ENCODE peak calls at places on chromosomes 1 and 21, in eight cellular contexts. One of them, this sample, is unnamed.

GRCh38 chr1:38455829-38456563 is 403.6 kb downstream of the RRAGC start:
- DNase-seq in CD8-positive, alpha-beta T cell: no peak
- DNase-seq in AG09309: no peak
- DNase-seq in bronchial epithelial cell: no peak
- DNase-seq in transverse colon: no peak
- DNase-seq in heart right ventricle: no peak
- DNase-seq in Panc1: no peak
- DNase-seq in GM06990: no peak
- DNase-seq in this sample: no peak

GRCh38 chr1:37861151-37861550 is 1.8 kb upstream of the MTF1 start:
- DNase-seq in CD8-positive, alpha-beta T cell: no peak
- DNase-seq in AG09309: no peak
- DNase-seq in bronchial epithelial cell: peak; percentile 71
- DNase-seq in transverse colon: no peak
- DNase-seq in heart right ventricle: no peak
- DNase-seq in Panc1: no peak
- DNase-seq in GM06990: no peak
- DNase-seq in this sample: no peak

GRCh38 chr1:228977741-228978140 is 242.5 kb downstream of the RHOU start:
- DNase-seq in CD8-positive, alpha-beta T cell: no peak
- DNase-seq in AG09309: no peak
- DNase-seq in bronchial epithelial cell: no peak
- DNase-seq in transverse colon: no peak
- DNase-seq in heart right ventricle: no peak
- DNase-seq in Panc1: no peak
- DNase-seq in GM06990: no peak
- DNase-seq in this sample: no peak

GRCh38 chr21:36069713-36070573 is at the start of gene CBR1:
- DNase-seq in CD8-positive, alpha-beta T cell: peak; percentile 85
- DNase-seq in AG09309: peak; percentile 74
- DNase-seq in bronchial epithelial cell: peak; percentile 82
- DNase-seq in transverse colon: peak; percentile 96
- DNase-seq in heart right ventricle: peak; percentile 88
- DNase-seq in Panc1: no peak
- DNase-seq in GM06990: peak; percentile 93
- DNase-seq in this sample: peak; percentile 95

GRCh38 chr1:91791691-91792392 is 94.1 kb downstream of the TGFBR3 start:
- DNase-seq in CD8-positive, alpha-beta T cell: no peak
- DNase-seq in AG09309: no peak
- DNase-seq in bronchial epithelial cell: peak; percentile 30
- DNase-seq in transverse colon: no peak
- DNase-seq in heart right ventricle: no peak
- DNase-seq in Panc1: no peak
- DNase-seq in GM06990: no peak
- DNase-seq in this sample: peak; percentile 69

GRCh38 chr21:37762606-37763005 is 153.7 kb downstream of the KCNJ6 start:
- DNase-seq in CD8-positive, alpha-beta T cell: no peak
- DNase-seq in AG09309: no peak
- DNase-seq in bronchial epithelial cell: no peak
- DNase-seq in transverse colon: no peak
- DNase-seq in heart right ventricle: no peak
- DNase-seq in Panc1: no peak
- DNase-seq in GM06990: no peak
- DNase-seq in this sample: peak; percentile 14

GRCh38 chr1:227459326-227459841 is 104.0 kb upstream of the ZNF678 start:
- DNase-seq in CD8-positive, alpha-beta T cell: no peak
- DNase-seq in AG09309: no peak
- DNase-seq in bronchial epithelial cell: no peak
- DNase-seq in transverse colon: no peak
- DNase-seq in heart right ventricle: no peak
- DNase-seq in Panc1: no peak
- DNase-seq in GM06990: no peak
- DNase-seq in this sample: peak; percentile 73

GRCh38 chr1:224769987-224770693 is 154.0 kb downstream of the CNIH3 start:
- DNase-seq in CD8-positive, alpha-beta T cell: no peak
- DNase-seq in AG09309: peak; percentile 32
- DNase-seq in bronchial epithelial cell: peak; percentile 40
- DNase-seq in transverse colon: no peak
- DNase-seq in heart right ventricle: no peak
- DNase-seq in Panc1: no peak
- DNase-seq in GM06990: no peak
- DNase-seq in this sample: peak; percentile 64

GRCh38 chr1:91224878-91225277 is 179.8 kb downstream of the HFM1 start:
- DNase-seq in CD8-positive, alpha-beta T cell: no peak
- DNase-seq in AG09309: no peak
- DNase-seq in bronchial epithelial cell: no peak
- DNase-seq in transverse colon: no peak
- DNase-seq in heart right ventricle: no peak
- DNase-seq in Panc1: no peak
- DNase-seq in GM06990: no peak
- DNase-seq in this sample: no peak

GRCh38 chr1:187624812-187625542 is 796.2 kb downstream of the PLA2G4A start:
- DNase-seq in CD8-positive, alpha-beta T cell: no peak
- DNase-seq in AG09309: no peak
- DNase-seq in bronchial epithelial cell: no peak
- DNase-seq in transverse colon: no peak
- DNase-seq in heart right ventricle: no peak
- DNase-seq in Panc1: no peak
- DNase-seq in GM06990: no peak
- DNase-seq in this sample: no peak

GRCh38 chr1:33424610-33425009 is 6.3 kb downstream of the PHC2 start:
- DNase-seq in CD8-positive, alpha-beta T cell: no peak
- DNase-seq in AG09309: no peak
- DNase-seq in bronchial epithelial cell: peak; percentile 28
- DNase-seq in transverse colon: no peak
- DNase-seq in heart right ventricle: no peak
- DNase-seq in Panc1: no peak
- DNase-seq in GM06990: no peak
- DNase-seq in this sample: peak; percentile 45

GRCh38 chr1:115255154-115255553 is 82.9 kb downstream of the NGF start:
- DNase-seq in CD8-positive, alpha-beta T cell: no peak
- DNase-seq in AG09309: no peak
- DNase-seq in bronchial epithelial cell: peak; percentile 30
- DNase-seq in transverse colon: no peak
- DNase-seq in heart right ventricle: no peak
- DNase-seq in Panc1: no peak
- DNase-seq in GM06990: no peak
- DNase-seq in this sample: peak; percentile 87

GRCh38 chr1:111569913-111570312 is 49.7 kb upstream of the RAP1A start:
- DNase-seq in CD8-positive, alpha-beta T cell: no peak
- DNase-seq in AG09309: no peak
- DNase-seq in bronchial epithelial cell: no peak
- DNase-seq in transverse colon: no peak
- DNase-seq in heart right ventricle: no peak
- DNase-seq in Panc1: no peak
- DNase-seq in GM06990: no peak
- DNase-seq in this sample: no peak

GRCh38 chr1:224235819-224236493 is 52.9 kb downstream of the DEGS1 start:
- DNase-seq in CD8-positive, alpha-beta T cell: no peak
- DNase-seq in AG09309: no peak
- DNase-seq in bronchial epithelial cell: no peak
- DNase-seq in transverse colon: no peak
- DNase-seq in heart right ventricle: no peak
- DNase-seq in Panc1: no peak
- DNase-seq in GM06990: no peak
- DNase-seq in this sample: no peak

GRCh38 chr1:111990026-111990877 is 784 bp upstream of the KCND3 start:
- DNase-seq in CD8-positive, alpha-beta T cell: no peak
- DNase-seq in AG09309: no peak
- DNase-seq in bronchial epithelial cell: no peak
- DNase-seq in transverse colon: peak; percentile 28
- DNase-seq in heart right ventricle: no peak
- DNase-seq in Panc1: no peak
- DNase-seq in GM06990: peak; percentile 6
- DNase-seq in this sample: peak; percentile 15

GRCh38 chr1:176745945-176746344 is 283.0 kb downstream of the PAPPA2 start:
- DNase-seq in CD8-positive, alpha-beta T cell: no peak
- DNase-seq in AG09309: no peak
- DNase-seq in bronchial epithelial cell: no peak
- DNase-seq in transverse colon: no peak
- DNase-seq in heart right ventricle: no peak
- DNase-seq in Panc1: no peak
- DNase-seq in GM06990: no peak
- DNase-seq in this sample: peak; percentile 5

GRCh38 chr1:106447466-106447865 is 609.0 kb upstream of the PRMT6 start:
- DNase-seq in CD8-positive, alpha-beta T cell: no peak
- DNase-seq in AG09309: no peak
- DNase-seq in bronchial epithelial cell: no peak
- DNase-seq in transverse colon: no peak
- DNase-seq in heart right ventricle: no peak
- DNase-seq in Panc1: no peak
- DNase-seq in GM06990: no peak
- DNase-seq in this sample: no peak

GRCh38 chr1:3454811-3455618 is 550 bp downstream of the ARHGEF16 start:
- DNase-seq in CD8-positive, alpha-beta T cell: no peak
- DNase-seq in AG09309: no peak
- DNase-seq in bronchial epithelial cell: no peak
- DNase-seq in transverse colon: peak; percentile 70
- DNase-seq in heart right ventricle: peak; percentile 46
- DNase-seq in Panc1: no peak
- DNase-seq in GM06990: no peak
- DNase-seq in this sample: no peak
- H3K4me3 ChIP-seq in CD8-positive, alpha-beta T cell: peak overlapping the region; percentile 23
- H3K4me3 ChIP-seq in AG09309: no peak overlapping the region
- H3K4me3 ChIP-seq in bronchial epithelial cell: peak overlapping the region; percentile 60
- H3K4me3 ChIP-seq in transverse colon: peak overlapping the region; percentile 89
- H3K4me3 ChIP-seq in heart right ventricle: peak overlapping the region; percentile 58
- H3K4me3 ChIP-seq in Panc1: peak overlapping the region; percentile 55
- H3K4me3 ChIP-seq in GM06990: no peak overlapping the region
- H3K4me3 ChIP-seq in this sample: no peak overlapping the region

GRCh38 chr1:32286763-32287162 is 5.1 kb upstream of the HDAC1 start:
- DNase-seq in CD8-positive, alpha-beta T cell: no peak
- DNase-seq in AG09309: no peak
- DNase-seq in bronchial epithelial cell: no peak
- DNase-seq in transverse colon: no peak
- DNase-seq in heart right ventricle: no peak
- DNase-seq in Panc1: no peak
- DNase-seq in GM06990: no peak
- DNase-seq in this sample: no peak

GRCh38 chr1:32291145-32291707 is 657 bp upstream of the HDAC1 start:
- DNase-seq in CD8-positive, alpha-beta T cell: no peak
- DNase-seq in AG09309: no peak
- DNase-seq in bronchial epithelial cell: peak; percentile 89
- DNase-seq in transverse colon: no peak
- DNase-seq in heart right ventricle: no peak
- DNase-seq in Panc1: peak; percentile 25
- DNase-seq in GM06990: no peak
- DNase-seq in this sample: peak; percentile 22

GRCh38 chr1:32289256-32289655 is 2.6 kb upstream of the HDAC1 start:
- DNase-seq in CD8-positive, alpha-beta T cell: no peak
- DNase-seq in AG09309: no peak
- DNase-seq in bronchial epithelial cell: peak; percentile 91
- DNase-seq in transverse colon: no peak
- DNase-seq in heart right ventricle: no peak
- DNase-seq in Panc1: peak; percentile 4
- DNase-seq in GM06990: no peak
- DNase-seq in this sample: no peak

DNA sequence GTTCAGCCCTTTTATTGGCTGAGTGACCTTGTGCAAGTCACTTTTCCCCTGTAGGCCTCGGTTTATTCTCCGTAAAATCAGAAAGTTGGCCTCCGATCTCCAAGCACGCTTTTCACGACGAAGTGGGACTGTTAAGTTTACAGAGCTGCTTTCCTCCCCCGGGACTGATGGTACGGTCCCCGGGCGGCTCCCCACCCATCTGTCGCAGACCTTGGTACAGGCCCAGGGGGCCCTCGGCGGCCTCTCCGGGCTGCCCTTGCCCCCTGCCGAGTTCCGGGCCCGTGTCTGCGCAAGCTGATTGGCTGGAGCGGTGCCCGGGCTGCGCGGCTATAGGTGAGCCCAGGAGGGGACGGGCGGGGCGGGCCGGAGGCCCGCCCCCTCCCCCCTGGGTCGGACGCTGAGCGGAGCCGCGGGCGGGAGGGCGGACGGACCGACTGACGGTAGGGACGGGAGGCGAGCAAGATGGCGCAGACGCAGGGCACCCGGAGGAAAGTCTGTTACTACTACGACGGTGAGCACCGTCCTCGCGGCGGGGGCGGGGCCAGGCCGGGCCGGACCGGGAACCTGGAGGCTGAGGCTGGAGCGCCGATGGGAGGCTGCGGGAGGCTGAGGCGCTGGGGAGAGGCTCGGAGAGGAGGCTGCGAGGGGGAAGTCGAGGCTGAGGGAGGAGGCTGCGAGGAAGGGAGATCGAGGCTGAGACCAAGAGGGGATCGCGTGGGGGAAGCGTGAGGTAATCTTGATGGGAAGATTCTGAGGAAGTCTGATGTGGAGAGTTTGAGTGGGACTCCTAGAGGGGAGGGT is at the start of gene HDAC1:
- DNase-seq in CD8-positive, alpha-beta T cell: peak; percentile 96
- DNase-seq in AG09309: peak; percentile 65
- DNase-seq in bronchial epithelial cell: peak; percentile 77
- DNase-seq in transverse colon: peak; percentile 99
- DNase-seq in heart right ventricle: peak; percentile 95
- DNase-seq in Panc1: peak; percentile 80
- DNase-seq in GM06990: peak; percentile 99
- DNase-seq in this sample: peak; percentile 92
- TF ChIP-seq CTCF in CD8-positive, alpha-beta T cell: no peak
- TF ChIP-seq CTCF in AG09309: no peak
- TF ChIP-seq CTCF in bronchial epithelial cell: no peak
- TF ChIP-seq CTCF in transverse colon: peak; percentile 14
- TF ChIP-seq CTCF in heart right ventricle: no peak
- TF ChIP-seq CTCF in Panc1: no peak
- TF ChIP-seq CTCF in GM06990: no peak
- TF ChIP-seq CTCF in this sample: no peak

DNA sequence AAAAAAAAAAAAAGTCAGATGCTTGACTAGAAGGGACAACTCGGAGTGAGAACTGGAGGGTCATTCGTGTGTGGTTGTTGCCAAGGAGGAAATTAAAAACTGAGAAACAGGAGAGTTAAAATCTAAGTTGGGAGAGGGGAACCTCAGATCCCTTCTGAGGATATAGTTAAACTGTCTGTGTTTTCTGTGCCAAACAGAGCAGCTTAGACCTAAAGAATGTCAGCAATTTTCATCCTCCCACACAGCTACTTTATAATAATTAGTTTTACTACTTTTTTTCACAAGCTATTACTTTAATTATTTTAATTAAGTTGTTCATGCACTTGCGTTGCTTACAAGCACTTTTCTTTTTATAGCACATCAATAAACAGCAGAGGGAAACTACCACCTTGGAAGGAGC is 84.0 kb upstream of the ABCD3 start:
- DNase-seq in CD8-positive, alpha-beta T cell: no peak
- DNase-seq in AG09309: no peak
- DNase-seq in bronchial epithelial cell: no peak
- DNase-seq in transverse colon: no peak
- DNase-seq in heart right ventricle: no peak
- DNase-seq in Panc1: no peak
- DNase-seq in GM06990: no peak
- DNase-seq in this sample: peak; percentile 20
- H3K4me3 ChIP-seq in CD8-positive, alpha-beta T cell: no peak overlapping the region
- H3K4me3 ChIP-seq in AG09309: no peak overlapping the region
- H3K4me3 ChIP-seq in bronchial epithelial cell: no peak overlapping the region
- H3K4me3 ChIP-seq in transverse colon: no peak overlapping the region
- H3K4me3 ChIP-seq in heart right ventricle: no peak overlapping the region
- H3K4me3 ChIP-seq in Panc1: no peak overlapping the region
- H3K4me3 ChIP-seq in GM06990: no peak overlapping the region
- H3K4me3 ChIP-seq in this sample: no peak overlapping the region

DNA sequence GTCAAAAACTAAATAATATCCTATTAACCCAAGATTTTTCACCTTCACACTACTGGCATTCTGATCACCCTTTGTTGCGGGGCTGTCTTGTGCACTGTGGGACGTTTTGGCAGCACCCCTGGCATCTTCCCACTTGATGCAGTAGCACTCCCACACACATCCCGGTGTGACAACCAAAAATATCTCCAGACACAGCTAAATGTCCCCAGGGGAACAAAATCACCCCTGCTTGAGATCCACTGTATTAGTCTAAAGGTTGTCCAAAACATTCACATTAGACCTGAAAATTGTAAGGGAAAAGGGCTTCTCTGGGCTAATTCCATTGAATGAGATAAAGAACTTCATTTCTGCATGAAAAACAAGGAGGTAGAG is 37.8 kb downstream of the PLEKHO1 start:
- DNase-seq in CD8-positive, alpha-beta T cell: no peak
- DNase-seq in AG09309: no peak
- DNase-seq in bronchial epithelial cell: no peak
- DNase-seq in transverse colon: no peak
- DNase-seq in heart right ventricle: no peak
- DNase-seq in Panc1: no peak
- DNase-seq in GM06990: peak; percentile 9
- DNase-seq in this sample: no peak
- TF ChIP-seq CTCF in CD8-positive, alpha-beta T cell: peak; percentile 16
- TF ChIP-seq CTCF in AG09309: no peak
- TF ChIP-seq CTCF in bronchial epithelial cell: no peak
- TF ChIP-seq CTCF in transverse colon: no peak
- TF ChIP-seq CTCF in heart right ventricle: no peak
- TF ChIP-seq CTCF in Panc1: no peak
- TF ChIP-seq CTCF in GM06990: no peak
- TF ChIP-seq CTCF in this sample: no peak

This sample was measured in AG10803.